ENCODE peak calls at places on chromosomes 3 and 15, in ten cellular contexts. D, X, G, B, J, V, O, L, F and C are unnamed samples.

GRCh38 chr3:117874904-117875874 is 1159.5 kb downstream of the IGSF11 start:
- DNase-seq in B (no peak), O (no peak), X (no peak), G (peak; percentile 36), L (no peak), D (no peak), J (no peak), F (no peak), V (no peak), C (no peak)

GRCh38 chr3:14545251-14545635 is 5.1 kb upstream of the GRIP2 start:
- DNase-seq in O (no peak), D (no peak), J (no peak), B (no peak), X (no peak), L (no peak), F (no peak), V (no peak), G (no peak), C (no peak)

GRCh38 chr3:173066044-173066679 is 74.9 kb downstream of the SPATA16 start:
- DNase-seq in J (peak; percentile 61), G (peak; percentile 6), L (no peak), V (no peak), B (peak; percentile 11), F (no peak), O (peak; percentile 40), X (no peak), D (no peak), C (no peak)

GRCh38 chr15:72614810-72615532 is 39.5 kb upstream of the GOLGA6B start:
- DNase-seq in D (no peak), O (no peak), X (no peak), L (no peak), G (no peak), J (no peak), F (no peak), B (no peak), V (no peak), C (no peak)

GRCh38 chr3:2446146-2446545 is 347.5 kb downstream of the CNTN4 start:
- DNase-seq in V (no peak), F (no peak), B (no peak), O (no peak), J (no peak), L (no peak), X (no peak), G (no peak), D (no peak), C (no peak)

GRCh38 chr15:87942316-87942715 is 314.2 kb downstream of the NTRK3 start:
- DNase-seq in V (no peak), F (no peak), B (no peak), G (no peak), L (no peak), X (no peak), O (no peak), J (no peak), D (no peak), C (no peak)

GRCh38 chr3:158102660-158103085 is 3.5 kb downstream of the SHOX2 start:
- DNase-seq in L (no peak), O (no peak), D (no peak), X (no peak), G (peak; percentile 39), F (no peak), J (no peak), V (no peak), B (no peak), C (no peak)

GRCh38 chr3:32947466-32948238 is 3.8 kb upstream of the CCR4 start:
- DNase-seq in J (peak; percentile 88), B (peak; percentile 83), V (peak; percentile 85), X (peak; percentile 79), D (peak; percentile 75), O (peak; percentile 74), G (peak; percentile 67), L (peak; percentile 63), F (peak; percentile 94), C (peak; percentile 85)

GRCh38 chr15:90681056-90681455 is 36.1 kb upstream of the BLM start:
- DNase-seq in F (no peak), J (no peak), L (no peak), D (no peak), X (no peak), O (no peak), G (no peak), V (no peak), B (no peak), C (no peak)

GRCh38 chr15:90679959-90680358 is 37.2 kb upstream of the BLM start:
- DNase-seq in V (no peak), F (no peak), O (no peak), B (no peak), D (no peak), G (no peak), J (no peak), L (no peak), X (no peak), C (no peak)

GRCh38 chr15:90681480-90681879 is 35.7 kb upstream of the BLM start:
- DNase-seq in F (no peak), D (no peak), L (no peak), V (no peak), X (no peak), O (peak; percentile 92), J (no peak), G (no peak), B (peak; percentile 93), C (no peak)

GRCh38 chr15:90677807-90678790 is 39.0 kb upstream of the BLM start:
- DNase-seq in G (no peak), V (no peak), D (no peak), J (no peak), B (no peak), X (no peak), F (no peak), O (no peak), L (no peak), C (no peak)

DNA sequence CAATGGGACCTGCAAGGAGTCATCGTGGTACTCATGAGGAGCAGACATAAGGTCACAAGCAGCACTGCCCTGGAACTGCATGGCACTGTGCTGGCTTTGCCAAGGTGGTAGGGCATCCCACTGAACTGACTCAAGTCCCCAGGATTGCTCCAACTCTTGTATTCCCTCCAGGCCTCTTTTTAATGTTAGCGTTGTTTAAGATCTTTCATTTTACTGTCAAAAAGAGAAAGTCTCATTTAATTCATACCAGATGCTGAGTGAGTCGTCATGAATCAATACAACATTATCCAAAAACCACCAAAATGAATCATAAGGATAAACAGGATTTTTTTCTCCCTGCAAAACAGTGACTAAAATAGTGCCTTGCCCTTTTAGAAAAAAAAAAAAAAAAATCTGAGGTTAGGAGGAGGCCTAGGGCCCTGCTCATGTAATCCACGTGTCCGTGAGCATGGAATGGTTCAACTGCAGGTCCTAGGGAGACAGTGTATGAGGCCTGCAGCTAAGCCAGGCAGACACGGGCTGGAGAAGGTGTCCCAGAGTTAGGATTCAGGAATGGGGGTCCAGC is 36.7 kb upstream of the BLM start:
- DNase-seq in J (no peak), F (no peak), O (peak; percentile 97), L (no peak), V (no peak), B (peak; percentile 78), D (no peak), G (no peak), X (no peak), C (no peak)
- H3K27ac ChIP-seq in J (peak overlapping the region; percentile 30), F (no peak overlapping the region), O (peak overlapping the region; percentile 89), L (no peak overlapping the region), V (no peak overlapping the region), B (peak overlapping the region; percentile 79), D (peak overlapping the region; percentile 51), G (no peak overlapping the region), X (no peak overlapping the region), C (no peak overlapping the region)

GRCh38 chr3:123148772-123149171 is 53.0 kb upstream of the SEC22A start:
- DNase-seq in O (no peak), L (no peak), B (no peak), J (no peak), G (no peak), F (no peak), V (no peak), X (no peak), D (no peak), C (no peak)
- H3K36me3 ChIP-seq in O (peaks cover 36% of the 10 kb centered on the region), L (no peaks in the 10 kb centered on the region), B (peaks cover 65% of the 10 kb centered on the region), J (peaks cover 5% of the 10 kb centered on the region), G (no peaks in the 10 kb centered on the region), F (peaks cover 2% of the 10 kb centered on the region), V (no peaks in the 10 kb centered on the region), X (no peaks in the 10 kb centered on the region), D (peaks cover 71% of the 10 kb centered on the region), C (no peaks in the 10 kb centered on the region)

GRCh38 chr3:187919990-187920389 is 174.7 kb upstream of the BCL6 start:
- DNase-seq in O (peak; percentile 23), V (no peak), L (no peak), F (no peak), D (no peak), G (no peak), X (no peak), J (no peak), B (no peak), C (no peak)

GRCh38 chr3:187919535-187919934 is 174.3 kb upstream of the BCL6 start:
- DNase-seq in D (no peak), O (no peak), J (no peak), V (no peak), G (no peak), B (no peak), X (no peak), F (no peak), L (no peak), C (no peak)

GRCh38 chr3:187922704-187923393 is 177.6 kb upstream of the BCL6 start:
- DNase-seq in V (no peak), X (no peak), O (peak; percentile 47), G (no peak), L (no peak), J (no peak), B (peak; percentile 70), F (no peak), D (no peak), C (no peak)

GRCh38 chr3:187920871-187921270 is 175.6 kb upstream of the BCL6 start:
- DNase-seq in L (no peak), V (no peak), D (no peak), B (no peak), X (no peak), O (peak; percentile 20), J (no peak), F (no peak), G (no peak), C (no peak)

DNA sequence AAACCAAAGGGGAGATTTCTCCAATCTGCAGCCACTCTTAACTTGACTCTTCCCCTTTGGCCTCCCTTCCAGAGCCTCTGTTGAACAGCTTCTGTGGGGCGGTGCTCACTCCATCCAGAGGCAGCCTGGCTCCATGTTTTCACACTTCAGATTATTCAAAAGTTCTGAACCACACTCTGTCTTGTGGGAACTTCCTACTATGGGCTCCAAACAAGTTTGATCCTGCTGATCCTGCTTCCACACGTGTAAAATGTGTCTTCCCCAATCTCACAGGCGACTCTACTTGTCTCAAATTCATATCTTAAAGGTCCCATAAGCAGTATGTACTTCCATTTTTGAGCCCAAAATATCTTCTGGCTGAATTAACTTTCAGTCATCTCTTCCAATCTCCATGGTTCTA is 176.1 kb upstream of the BCL6 start:
- DNase-seq in B (no peak), O (no peak), D (no peak), G (no peak), J (no peak), F (no peak), L (no peak), X (no peak), V (no peak), C (no peak)
- H3K27ac ChIP-seq in B (peak overlapping the region; percentile 11), O (no peak overlapping the region), D (peak overlapping the region; percentile 20), G (no peak overlapping the region), J (no peak overlapping the region), F (no peak overlapping the region), L (no peak overlapping the region), X (no peak overlapping the region), V (no peak overlapping the region), C (no peak overlapping the region)

GRCh38 chr3:30676424-30677346 is 70.3 kb downstream of the TGFBR2 start:
- DNase-seq in D (no peak), B (no peak), V (no peak), J (no peak), O (no peak), G (no peak), L (no peak), F (no peak), X (no peak), C (no peak)

GRCh38 chr3:30680789-30681188 is 74.4 kb downstream of the TGFBR2 start:
- DNase-seq in D (peak; percentile 40), L (peak; percentile 54), X (no peak), B (no peak), G (peak; percentile 62), V (no peak), F (no peak), J (no peak), O (peak; percentile 48), C (no peak)

GRCh38 chr3:30677347-30677685 is 70.9 kb downstream of the TGFBR2 start:
- DNase-seq in G (no peak), D (no peak), L (no peak), J (no peak), B (no peak), V (no peak), F (no peak), X (no peak), O (no peak), C (no peak)

GRCh38 chr3:30681276-30682211 is 75.1 kb downstream of the TGFBR2 start:
- DNase-seq in D (peak; percentile 64), G (peak; percentile 24), X (no peak), J (peak; percentile 72), O (peak; percentile 60), B (no peak), F (no peak), L (peak; percentile 11), V (no peak), C (no peak)

GRCh38 chr3:30679045-30679444 is 72.6 kb downstream of the TGFBR2 start:
- DNase-seq in L (no peak), B (no peak), F (no peak), J (no peak), G (no peak), O (no peak), V (no peak), D (no peak), X (no peak), C (no peak)
- H3K36me3 ChIP-seq in L (peaks cover 3% of the 10 kb centered on the region), B (peaks cover 50% of the 10 kb centered on the region), F (no peaks in the 10 kb centered on the region), J (peaks cover 34% of the 10 kb centered on the region), G (no peaks in the 10 kb centered on the region), O (peaks cover 66% of the 10 kb centered on the region), V (peaks cover 51% of the 10 kb centered on the region), D (peaks cover 58% of the 10 kb centered on the region), X (peaks cover 74% of the 10 kb centered on the region), C (peaks cover 33% of the 10 kb centered on the region)